ENCODE peak calls at places on chromosome 5, in five cellular contexts. K, T, O, S and A are unnamed samples.

GRCh38 chr5:172901012-172901780 is 58.0 kb upstream of the RPL26L1 start:
- DNase-seq in K (peak; percentile 61), T (peak; percentile 94), O (no peak), S (no peak), A (peak; percentile 89)

GRCh38 chr5:111385970-111386831 is 126.1 kb downstream of the STARD4 start:
- DNase-seq in K (no peak), T (no peak), O (no peak), S (peak; percentile 49), A (no peak)

GRCh38 chr5:110956913-110957813 is 114.3 kb upstream of the TSLP start:
- DNase-seq in K (no peak), T (no peak), O (no peak), S (no peak), A (no peak)

GRCh38 chr5:10600629-10601245 is 36.9 kb downstream of the ANKRD33B start:
- DNase-seq in K (no peak), T (no peak), O (no peak), S (peak; percentile 43), A (no peak)

GRCh38 chr5:58455066-58455465 is 4.8 kb downstream of the PLK2 start:
- DNase-seq in K (no peak), T (no peak), O (no peak), S (no peak), A (no peak)

GRCh38 chr5:68698025-68698940 is 395.5 kb upstream of the SLC30A5 start:
- DNase-seq in K (no peak), T (no peak), O (no peak), S (no peak), A (no peak)

GRCh38 chr5:168585119-168585912 is 6.1 kb upstream of the PANK3 start:
- DNase-seq in K (no peak), T (no peak), O (no peak), S (no peak), A (no peak)

GRCh38 chr5:56311306-56311904 is 78.3 kb upstream of the ANKRD55 start:
- DNase-seq in K (no peak), T (no peak), O (no peak), S (no peak), A (no peak)

GRCh38 chr5:2755811-2756210 is 4.3 kb upstream of the IRX2 start:
- DNase-seq in K (peak; percentile 7), T (no peak), O (no peak), S (no peak), A (no peak)

GRCh38 chr5:17154211-17154996 is 63.0 kb upstream of the BASP1 start:
- DNase-seq in K (no peak), T (peak; percentile 72), O (no peak), S (no peak), A (peak; percentile 83)

GRCh38 chr5:165448773-165449172 is 1943.4 kb downstream of the MAT2B start:
- DNase-seq in K (no peak), T (no peak), O (no peak), S (no peak), A (peak; percentile 6)

GRCh38 chr5:110092955-110093785 is 403.4 kb downstream of the MAN2A1 start:
- DNase-seq in K (no peak), T (no peak), O (no peak), S (no peak), A (no peak)

GRCh38 chr5:96209829-96210228 is 223.2 kb downstream of the PCSK1 start:
- DNase-seq in K (no peak), T (peak; percentile 40), O (no peak), S (no peak), A (peak; percentile 78)

GRCh38 chr5:41751867-41752266 is 118.4 kb downstream of the OXCT1 start:
- DNase-seq in K (no peak), T (no peak), O (no peak), S (no peak), A (no peak)

GRCh38 chr5:21154526-21154925 is 1166.5 kb upstream of the CDH18 start:
- DNase-seq in K (no peak), T (no peak), O (no peak), S (no peak), A (no peak)

GRCh38 chr5:176624142-176624541 is 6.2 kb downstream of the SNCB start:
- DNase-seq in K (no peak), T (no peak), O (no peak), S (no peak), A (no peak)

GRCh38 chr5:60533789-60534188 is 166.2 kb downstream of the DEPDC1B start:
- DNase-seq in K (no peak), T (no peak), O (no peak), S (no peak), A (no peak)

GRCh38 chr5:128144491-128144890 is 60.9 kb downstream of the SLC12A2 start:
- DNase-seq in K (no peak), T (no peak), O (no peak), S (no peak), A (peak; percentile 84)

GRCh38 chr5:148858106-148858505 is 31.7 kb downstream of the ADRB2 start:
- DNase-seq in K (no peak), T (no peak), O (no peak), S (no peak), A (no peak)

GRCh38 chr5:113293068-113293571 is 141.7 kb downstream of the TSSK1B start:
- DNase-seq in K (no peak), T (no peak), O (no peak), S (no peak), A (no peak)